ENCODE peak calls at places on chromosomes 5 and 9, in seven cellular contexts. Y is Jurkat, Clone E6-1; T is H1; D is fibroblast of the aortic adventitia; Q is kidney epithelial cell; M is right lobe of liver; F is cardiac muscle cell. V is an unnamed sample.

GRCh38 chr5:172905346-172905756 is 53.9 kb upstream of the RPL26L1 start:
- DNase-seq in D (no peak), Y (no peak), M (no peak), T (no peak), Q (no peak), F (no peak), V (no peak)

GRCh38 chr5:151107738-151108520 is 27.1 kb upstream of the TNIP1 start:
- DNase-seq in F (peak; percentile 71), Q (no peak), D (peak; percentile 60), T (no peak), Y (no peak), M (peak; percentile 89), V (peak; percentile 67)

GRCh38 chr5:39495294-39495693 is 70.5 kb upstream of the DAB2 start:
- DNase-seq in Q (no peak), Y (no peak), M (no peak), F (no peak), D (no peak), T (no peak), V (no peak)

GRCh38 chr9:133256686-133257091 is 18.3 kb downstream of the ABO start:
- DNase-seq in Q (no peak), M (peak; percentile 40), F (no peak), Y (no peak), T (no peak), D (no peak), V (no peak)

GRCh38 chr5:63743096-63743798 is 219.0 kb downstream of the HTR1A start:
- DNase-seq in F (no peak), Q (no peak), Y (no peak), T (no peak), M (no peak), D (no peak), V (no peak)

GRCh38 chr9:5437254-5438216 is at the start of gene PLGRKT:
- DNase-seq in Y (peak; percentile 87), D (peak; percentile 89), T (peak; percentile 88), M (peak; percentile 98), Q (peak; percentile 71), F (peak; percentile 95), V (peak; percentile 96)

GRCh38 chr5:9553561-9553960 is 7.7 kb upstream of the SEMA5A start:
- DNase-seq in D (no peak), T (no peak), M (no peak), Q (no peak), Y (no peak), F (no peak), V (no peak)

GRCh38 chr5:58087905-58088304 is 372.0 kb downstream of the PLK2 start:
- DNase-seq in T (no peak), D (no peak), Q (no peak), Y (peak; percentile 7), F (no peak), M (no peak), V (no peak)

GRCh38 chr5:84673785-84674184 is 289.1 kb upstream of the EDIL3 start:
- DNase-seq in D (no peak), T (no peak), Q (no peak), F (no peak), Y (no peak), M (no peak), V (no peak)

GRCh38 chr9:97505845-97506244 is 4.4 kb downstream of the TMOD1 start:
- DNase-seq in F (no peak), M (no peak), T (peak; percentile 16), Q (no peak), D (no peak), Y (no peak), V (no peak)
- H3K4me3 ChIP-seq in F (no peak overlapping the region), M (no peak overlapping the region), T (no peak overlapping the region), Q (no peak overlapping the region), D (no peak overlapping the region), Y (no peak overlapping the region), V (no peak overlapping the region)

GRCh38 chr9:136131629-136132499 is 13.2 kb upstream of the TMEM250 start:
- DNase-seq in Q (no peak), D (no peak), T (no peak), M (no peak), Y (no peak), F (no peak), V (peak; percentile 80)

GRCh38 chr9:136135326-136136126 is 16.9 kb upstream of the TMEM250 start:
- DNase-seq in Q (no peak), T (no peak), F (no peak), M (no peak), D (no peak), Y (no peak), V (no peak)

GRCh38 chr9:136133959-136134484 is 15.3 kb upstream of the TMEM250 start:
- DNase-seq in D (no peak), T (no peak), Q (no peak), M (no peak), Y (no peak), F (no peak), V (peak; percentile 72)

GRCh38 chr9:136132500-136133050 is 13.9 kb upstream of the TMEM250 start:
- DNase-seq in F (no peak), D (no peak), M (no peak), Q (no peak), Y (no peak), T (no peak), V (no peak)

GRCh38 chr9:136133191-136133958 is 14.7 kb upstream of the TMEM250 start:
- DNase-seq in Y (no peak), M (no peak), Q (no peak), F (peak; percentile 39), T (peak; percentile 80), D (no peak), V (no peak)
- H3K4me3 ChIP-seq in Y (no peak overlapping the region), M (no peak overlapping the region), Q (peak overlapping the region; percentile 4), F (peak overlapping the region; percentile 32), T (no peak overlapping the region), D (peak overlapping the region; percentile 28), V (peak overlapping the region; percentile 48)

GRCh38 chr5:138869038-138869437 is 6.1 kb downstream of the LRRTM2 start:
- DNase-seq in D (no peak), F (no peak), Y (no peak), Q (no peak), M (no peak), T (no peak), V (no peak)

GRCh38 chr5:138869763-138870500 is 5.2 kb downstream of the LRRTM2 start:
- DNase-seq in Q (no peak), F (peak; percentile 61), T (no peak), M (no peak), Y (no peak), D (peak; percentile 60), V (no peak)

GRCh38 chr5:138873096-138873885 is 1.8 kb downstream of the LRRTM2 start:
- DNase-seq in F (no peak), Y (no peak), M (no peak), T (no peak), Q (no peak), D (no peak), V (no peak)

GRCh38 chr5:138873886-138874200 is 1.3 kb downstream of the LRRTM2 start:
- DNase-seq in Y (no peak), D (no peak), Q (no peak), M (no peak), T (no peak), F (no peak), V (no peak)

GRCh38 chr5:138870611-138871010 is 4.5 kb downstream of the LRRTM2 start:
- DNase-seq in M (no peak), T (no peak), F (no peak), Q (no peak), Y (no peak), D (no peak), V (no peak)
- H3K4me3 ChIP-seq in M (no peak overlapping the region), T (no peak overlapping the region), F (no peak overlapping the region), Q (no peak overlapping the region), Y (no peak overlapping the region), D (peak overlapping the region; percentile 11), V (no peak overlapping the region)

DNA sequence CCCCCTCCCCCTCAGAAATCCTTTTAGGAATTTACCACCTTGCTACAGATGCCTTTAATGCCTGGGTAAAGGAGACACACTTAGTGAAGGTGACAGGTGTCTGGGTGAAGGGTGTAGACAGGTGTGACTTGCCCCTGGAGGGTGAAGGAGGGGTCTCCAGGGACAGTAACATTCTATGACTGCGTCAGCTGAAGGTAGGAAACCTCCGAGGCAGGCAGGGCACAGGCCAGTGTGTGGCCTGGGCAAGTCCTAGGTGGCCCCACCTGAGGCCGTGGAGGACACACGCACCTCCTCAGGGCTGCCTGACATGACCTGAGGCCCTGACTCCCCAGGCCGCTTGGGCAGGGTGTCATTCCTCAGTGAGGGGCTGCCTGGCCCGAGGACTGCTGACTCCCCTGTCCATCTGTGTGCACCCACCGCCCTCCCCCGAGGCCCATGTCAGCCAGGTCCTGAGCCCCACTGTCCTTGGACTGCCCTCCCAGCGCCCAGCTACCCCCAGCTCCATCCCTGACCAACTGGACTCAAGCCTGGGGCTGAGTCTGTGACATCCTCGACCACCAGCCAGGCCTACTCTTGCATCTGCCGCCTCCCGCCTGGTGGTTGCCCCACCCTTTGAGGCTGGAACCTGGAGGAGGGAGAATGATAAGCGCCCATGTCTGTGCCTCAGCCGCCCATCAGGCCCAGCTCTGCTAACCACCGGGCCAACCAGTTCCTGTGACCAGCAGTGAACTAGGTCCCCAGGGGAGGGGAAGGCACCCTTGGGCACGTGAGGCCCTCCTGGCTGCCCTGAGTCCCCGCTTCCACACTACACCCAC is 18.4 kb downstream of the CARD19 start:
- DNase-seq in T (no peak), Y (no peak), M (peak; percentile 51), D (no peak), F (no peak), Q (no peak), V (no peak)
- H3K4me3 ChIP-seq in T (no peak overlapping the region), Y (no peak overlapping the region), M (no peak overlapping the region), D (no peak overlapping the region), F (no peak overlapping the region), Q (no peak overlapping the region), V (no peak overlapping the region)

GRCh38 chr5:55231476-55232193 is 1.8 kb downstream of the CCNO start:
- DNase-seq in Q (no peak), T (peak; percentile 62), M (no peak), D (peak; percentile 28), Y (no peak), F (peak; percentile 14), V (peak; percentile 46)
- H3K4me3 ChIP-seq in Q (peak overlapping the region; percentile 71), T (peak overlapping the region; percentile 45), M (no peak overlapping the region), D (peak overlapping the region; percentile 17), Y (peak overlapping the region; percentile 13), F (peak overlapping the region; percentile 39), V (peak overlapping the region; percentile 81)

DNA sequence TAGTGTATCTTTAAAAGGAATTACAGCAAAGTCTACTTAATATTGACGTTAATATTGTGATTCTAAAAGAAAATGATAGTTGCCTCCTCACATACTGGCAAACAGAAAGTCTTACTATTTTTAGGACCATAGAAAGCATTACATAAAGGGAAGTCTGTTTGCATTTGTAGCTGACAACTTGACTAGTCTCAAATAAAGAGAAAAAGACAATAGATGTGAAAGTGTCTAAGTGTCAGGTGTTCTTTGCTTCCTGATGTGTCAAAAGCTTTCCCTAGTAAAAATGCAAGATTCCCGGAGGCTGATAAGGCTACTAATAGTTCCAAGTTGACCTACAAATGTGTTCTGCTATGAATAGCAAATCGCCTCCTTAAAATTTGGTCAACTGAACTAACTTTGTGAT is 259.7 kb downstream of the CDH10 start:
- DNase-seq in Q (no peak), D (no peak), F (no peak), Y (no peak), M (no peak), T (no peak), V (no peak)
- H3K4me3 ChIP-seq in Q (no peak overlapping the region), D (no peak overlapping the region), F (no peak overlapping the region), Y (no peak overlapping the region), M (no peak overlapping the region), T (no peak overlapping the region), V (no peak overlapping the region)

GRCh38 chr5:134225780-134226440 is at the start of gene PPP2CA:
- DNase-seq in Q (peak; percentile 92), M (peak; percentile 99), F (peak; percentile 99), Y (peak; percentile 97), T (peak; percentile 99), D (peak; percentile 99), V (peak; percentile 100)
- H3K4me3 ChIP-seq in Q (peak within 1 kb of the TSS; percentile 99), M (peak within 1 kb of the TSS; percentile 98), F (peak within 1 kb of the TSS; percentile 93), Y (peak within 1 kb of the TSS; percentile 68), T (peak within 1 kb of the TSS; percentile 96), D (peak within 1 kb of the TSS; percentile 96), V (peak within 1 kb of the TSS; percentile 94)